ENCODE peak calls at places on chromosomes 7 and 10, in six cellular contexts. V, U, R, K, Q and F are unnamed samples.

GRCh38 chr10:16520900-16521299 is 779 bp downstream of the C1QL3 start:
- DNase-seq in K (no peak), Q (peak; percentile 13), R (no peak), U (peak; percentile 51), V (peak; percentile 1), F (no peak)

GRCh38 chr7:149620961-149621360 is 123.4 kb upstream of the ZNF746 start:
- DNase-seq in Q (no peak), V (no peak), K (no peak), R (no peak), U (no peak), F (no peak)

GRCh38 chr10:20100157-20100556 is 283.9 kb downstream of the PLXDC2 start:
- DNase-seq in V (no peak), R (no peak), K (peak; percentile 17), Q (peak; percentile 68), U (peak; percentile 29), F (no peak)

GRCh38 chr7:36723951-36724664 is at the start of gene AOAH:
- DNase-seq in Q (no peak), V (no peak), R (no peak), K (no peak), U (no peak), F (no peak)

GRCh38 chr10:61262486-61263261 is 190.5 kb downstream of the TMEM26 start:
- DNase-seq in R (no peak), U (no peak), Q (no peak), K (no peak), V (peak; percentile 77), F (no peak)

GRCh38 chr10:26481914-26482550 is 43.9 kb downstream of the APBB1IP start:
- DNase-seq in K (no peak), V (no peak), R (no peak), U (no peak), Q (no peak), F (no peak)

GRCh38 chr10:47409171-47409865 is 25.2 kb upstream of the ZNF488 start:
- DNase-seq in K (no peak), U (no peak), V (no peak), Q (no peak), R (no peak), F (peak; percentile 91)

GRCh38 chr7:22156205-22156604 is 200.7 kb downstream of the RAPGEF5 start:
- DNase-seq in R (no peak), Q (peak; percentile 83), U (no peak), V (peak; percentile 82), K (peak; percentile 48), F (no peak)

GRCh38 chr7:136184719-136185118 is 207.6 kb upstream of the MTPN start:
- DNase-seq in R (no peak), U (no peak), V (no peak), Q (no peak), K (no peak), F (no peak)

GRCh38 chr10:122112625-122113160 is 123.7 kb downstream of the TACC2 start:
- DNase-seq in V (peak; percentile 86), R (peak; percentile 84), U (peak; percentile 96), Q (peak; percentile 92), K (peak; percentile 67), F (peak; percentile 95)

GRCh38 chr7:50729962-50730361 is 52.7 kb downstream of the GRB10 start:
- DNase-seq in U (no peak), V (no peak), K (no peak), R (no peak), Q (no peak), F (no peak)

GRCh38 chr10:22737587-22737986 is 23.2 kb upstream of the PIP4K2A start:
- DNase-seq in V (peak; percentile 65), Q (peak; percentile 64), U (peak; percentile 9), K (peak; percentile 45), R (no peak), F (no peak)

GRCh38 chr7:31896929-31897328 is 173.3 kb downstream of the PDE1C start:
- DNase-seq in V (no peak), R (no peak), K (no peak), U (peak; percentile 66), Q (no peak), F (no peak)

GRCh38 chr10:49307921-49308320 is 9.0 kb downstream of the C10orf71 start:
- DNase-seq in U (no peak), R (no peak), V (no peak), K (no peak), Q (no peak), F (no peak)

GRCh38 chr7:94367940-94368339 is 26.8 kb upstream of the COL1A2 start:
- DNase-seq in V (no peak), R (no peak), K (no peak), U (peak; percentile 15), Q (peak; percentile 16), F (no peak)

GRCh38 chr10:15485684-15486316 is 114.7 kb upstream of the FAM171A1 start:
- DNase-seq in K (no peak), V (no peak), U (no peak), Q (no peak), R (no peak), F (no peak)

GRCh38 chr10:124864421-124865193 is 63.0 kb downstream of the ABRAXAS2 start:
- DNase-seq in Q (peak; percentile 28), U (peak; percentile 21), R (peak; percentile 59), K (no peak), V (peak; percentile 91), F (no peak)

GRCh38 chr7:139341776-139342244 is 673 bp downstream of the FMC1 start:
- DNase-seq in V (no peak), Q (no peak), R (no peak), K (no peak), U (no peak), F (no peak)

GRCh38 chr7:141654551-141654950 is 47.4 kb downstream of the DENND11 start:
- DNase-seq in K (no peak), U (peak; percentile 79), V (peak; percentile 74), R (peak; percentile 67), Q (peak; percentile 55), F (no peak)

GRCh38 chr7:143375298-143376034 is 5.7 kb upstream of the ZYX start:
- DNase-seq in R (no peak), Q (no peak), K (no peak), V (peak; percentile 28), U (no peak), F (no peak)

GRCh38 chr7:54778696-54779285 is 19.8 kb upstream of the SEC61G start:
- DNase-seq in Q (peak; percentile 19), R (no peak), V (no peak), K (no peak), U (no peak), F (no peak)

GRCh38 chr7:75888464-75889222 is 9.8 kb downstream of the RHBDD2 start:
- DNase-seq in R (no peak), V (no peak), K (no peak), Q (no peak), U (no peak), F (no peak)

GRCh38 chr7:76076995-76077394 is 29.1 kb downstream of the MDH2 start:
- DNase-seq in V (no peak), K (no peak), R (no peak), U (no peak), Q (no peak), F (no peak)

GRCh38 chr10:30155401-30155800 is 96.0 kb upstream of the JCAD start:
- DNase-seq in U (no peak), V (no peak), Q (no peak), R (no peak), K (no peak), F (no peak)

GRCh38 chr7:112748381-112748780 is 41.8 kb downstream of the TMEM168 start:
- DNase-seq in Q (no peak), K (no peak), V (no peak), R (no peak), U (no peak), F (no peak)

GRCh38 chr7:126803060-126803665 is 449.6 kb downstream of the GRM8 start:
- DNase-seq in Q (peak; percentile 59), R (peak; percentile 67), K (peak; percentile 27), V (peak; percentile 78), U (peak; percentile 85), F (no peak)

GRCh38 chr10:114363745-114364460 is 40.4 kb downstream of the AFAP1L2 start:
- DNase-seq in R (no peak), Q (no peak), V (no peak), K (no peak), U (no peak), F (no peak)

GRCh38 chr7:137935849-137936508 is 65.9 kb downstream of the CREB3L2 start:
- DNase-seq in Q (peak; percentile 39), R (no peak), V (no peak), U (no peak), K (no peak), F (no peak)

GRCh38 chr7:38330861-38331709 is 57.6 kb upstream of the TARP start:
- DNase-seq in V (no peak), U (no peak), R (no peak), Q (no peak), K (no peak), F (peak; percentile 78)

GRCh38 chr10:123147635-123148413 is at the start of gene HMX2:
- DNase-seq in Q (peak; percentile 9), U (no peak), V (no peak), K (no peak), R (no peak), F (peak; percentile 81)

GRCh38 chr10:123149568-123150228 is 1.8 kb downstream of the HMX2 start:
- DNase-seq in V (no peak), U (peak; percentile 47), K (no peak), Q (peak; percentile 60), R (no peak), F (no peak)

GRCh38 chr10:123148414-123149161 is 652 bp downstream of the HMX2 start:
- DNase-seq in U (no peak), Q (peak; percentile 4), V (no peak), K (no peak), R (no peak), F (peak; percentile 42)

GRCh38 chr10:123150229-123150985 is 2.5 kb downstream of the HMX2 start:
- DNase-seq in V (no peak), Q (no peak), K (no peak), U (peak; percentile 27), R (no peak), F (no peak)

GRCh38 chr10:123149162-123149567 is 1.2 kb downstream of the HMX2 start:
- DNase-seq in R (no peak), U (no peak), Q (no peak), K (no peak), V (no peak), F (no peak)
- H3K4me1 ChIP-seq in R (peaks cover 51% of the 10 kb centered on the region), U (peaks cover 14% of the 10 kb centered on the region), Q (peaks cover 33% of the 10 kb centered on the region), K (no peaks in the 10 kb centered on the region), V (peaks cover 11% of the 10 kb centered on the region), F (peaks cover 37% of the 10 kb centered on the region)

GRCh38 chr10:72331575-72332422 is 22.9 kb downstream of the DNAJB12 start:
- DNase-seq in Q (peak; percentile 98), K (peak; percentile 93), V (peak; percentile 77), R (peak; percentile 95), U (peak; percentile 88), F (peak; percentile 95)
- TF ChIP-seq CTCF in Q (peak; percentile 34), K (peak; percentile 39), V (no peak), R (peak; percentile 76), U (no peak), F (no peak)

GRCh38 chr7:5630670-5631069 is 150.8 kb downstream of the RNF216 start:
- DNase-seq in Q (peak; percentile 78), R (no peak), U (no peak), K (no peak), V (no peak), F (no peak)
- H3K27ac ChIP-seq in Q (peak overlapping the region; percentile 82), R (no peak overlapping the region), U (no peak overlapping the region), K (peak overlapping the region; percentile 22), V (peak overlapping the region; percentile 61), F (peak overlapping the region; percentile 61)

GRCh38 chr10:12408472-12408871 is 59.1 kb downstream of the CAMK1D start:
- DNase-seq in K (no peak), U (no peak), R (no peak), V (no peak), Q (no peak), F (no peak)
- H3K4me1 ChIP-seq in K (no peaks in the 10 kb centered on the region), U (peaks cover 10% of the 10 kb centered on the region), R (peaks cover 29% of the 10 kb centered on the region), V (peaks cover 15% of the 10 kb centered on the region), Q (no peaks in the 10 kb centered on the region), F (no peaks in the 10 kb centered on the region)